ENCODE peak calls at places on chromosome 10, in seven cellular contexts. E, Y, S, C, O, W and M are unnamed samples.

GRCh38 chr10:60534791-60535389 is 145.2 kb upstream of the ANK3 start:
- DNase-seq in S (no peak), E (no peak), Y (no peak), O (no peak), C (no peak), W (no peak), M (no peak)

GRCh38 chr10:17354781-17355180 is 99.6 kb downstream of the ST8SIA6 start:
- DNase-seq in C (no peak), E (no peak), O (no peak), S (no peak), Y (no peak), W (no peak), M (no peak)

GRCh38 chr10:124719213-124719851 is 24.8 kb downstream of the FAM53B start:
- DNase-seq in W (peak), S (no peak), O (peak), C (no peak), E (peak), Y (no peak), M (peak)

GRCh38 chr10:133285217-133285616 is 8.5 kb upstream of the ADAM8 start:
- DNase-seq in S (no peak), E (no peak), O (no peak), C (no peak), W (no peak), Y (no peak), M (no peak)

GRCh38 chr10:131354380-131354779 is 42.9 kb upstream of the TCERG1L start:
- DNase-seq in W (no peak), S (no peak), O (no peak), C (no peak), Y (no peak), E (no peak), M (no peak)

GRCh38 chr10:58322835-58323209 is 12.0 kb upstream of the UBE2D1 start:
- DNase-seq in Y (no peak), O (no peak), W (no peak), S (no peak), E (no peak), C (no peak), M (no peak)

GRCh38 chr10:120897343-120897742 is 46.2 kb downstream of the WDR11 start:
- DNase-seq in C (no peak), W (no peak), O (no peak), E (no peak), Y (no peak), S (no peak), M (no peak)

GRCh38 chr10:130022071-130022470 is 58.0 kb upstream of the EBF3 start:
- DNase-seq in O (no peak), Y (no peak), S (no peak), C (no peak), W (no peak), E (no peak), M (no peak)

GRCh38 chr10:24340429-24340828 is 131.5 kb downstream of the KIAA1217 start:
- DNase-seq in E (no peak), Y (no peak), O (no peak), W (no peak), S (no peak), C (no peak), M (no peak)

GRCh38 chr10:100909506-100910260 is 3.1 kb upstream of the SLF2 start:
- DNase-seq in W (no peak), C (no peak), S (no peak), O (no peak), Y (no peak), E (no peak), M (no peak)

GRCh38 chr10:123429631-123430257 is 236.4 kb upstream of the GPR26 start:
- DNase-seq in W (no peak), E (no peak), S (no peak), Y (no peak), O (peak), C (no peak), M (no peak)

GRCh38 chr10:5325076-5325475 is 39.7 kb upstream of the UCN3 start:
- DNase-seq in E (no peak), C (no peak), Y (no peak), W (no peak), O (no peak), S (no peak), M (no peak)

GRCh38 chr10:30254926-30255325 is 94.2 kb downstream of the MTPAP start:
- DNase-seq in O (no peak), S (no peak), Y (no peak), C (no peak), E (no peak), W (no peak), M (no peak)

GRCh38 chr10:90138844-90139243 is 437.5 kb downstream of the KIF20B start:
- DNase-seq in Y (no peak), E (no peak), O (no peak), W (no peak), S (no peak), C (no peak), M (no peak)

GRCh38 chr10:65328486-65328885 is 1597.3 kb upstream of the LRRTM3 start:
- DNase-seq in Y (no peak), W (no peak), S (no peak), E (no peak), C (no peak), O (no peak), M (no peak)

DNA sequence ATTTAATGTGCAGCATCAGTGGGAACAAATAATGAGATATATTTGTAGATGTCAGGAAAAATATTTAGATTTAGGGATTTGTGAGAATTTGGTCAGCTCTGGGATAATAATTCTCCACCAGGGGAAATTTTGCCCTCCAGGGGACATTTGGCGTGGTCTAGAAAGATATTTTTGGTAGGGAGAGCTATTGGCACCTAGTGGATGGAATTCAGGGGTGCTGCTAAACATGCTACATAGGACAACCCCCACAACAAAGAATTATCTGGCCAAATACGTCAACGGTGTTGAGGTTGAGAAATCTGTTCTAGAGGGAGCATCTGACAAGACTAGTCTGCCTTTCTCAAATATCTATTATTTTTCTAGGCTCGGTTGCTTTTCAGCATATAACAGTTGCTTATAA is 2.1 kb downstream of the ADK start:
- DNase-seq in C (no peak), E (no peak), S (no peak), W (no peak), O (no peak), Y (peak), M (peak)
- TF ChIP-seq CTCF in C (peak), E (peak), S (no peak), W (peak), O (peak), Y (peak), M (peak)

GRCh38 chr10:1294748-1295147 is 238.6 kb downstream of the WDR37 start:
- DNase-seq in S (no peak), C (no peak), E (no peak), O (no peak), Y (no peak), W (no peak), M (no peak)

GRCh38 chr10:1300218-1300617 is 244.0 kb downstream of the WDR37 start:
- DNase-seq in S (no peak), C (no peak), O (no peak), E (no peak), W (no peak), Y (no peak), M (no peak)

GRCh38 chr10:1295756-1296480 is 239.7 kb downstream of the WDR37 start:
- DNase-seq in S (no peak), E (no peak), O (no peak), Y (no peak), C (no peak), W (no peak), M (no peak)

GRCh38 chr10:1299041-1299726 is 243.0 kb downstream of the WDR37 start:
- DNase-seq in W (no peak), C (no peak), Y (no peak), O (no peak), E (no peak), S (no peak), M (no peak)

GRCh38 chr10:1297566-1298301 is 241.5 kb downstream of the WDR37 start:
- DNase-seq in S (no peak), C (no peak), E (no peak), W (no peak), Y (no peak), O (no peak), M (no peak)
- TF ChIP-seq CTCF in S (no peak), C (no peak), E (no peak), W (no peak), Y (peak), O (no peak), M (no peak)

GRCh38 chr10:125734823-125735222 is 15.3 kb downstream of the EDRF1 start:
- DNase-seq in W (no peak), E (no peak), C (no peak), S (no peak), O (no peak), Y (no peak), M (no peak)
- TF ChIP-seq CTCF in W (no peak), E (no peak), C (peak), S (no peak), O (no peak), Y (no peak), M (no peak)

GRCh38 chr10:114824396-114824795 is 2.8 kb downstream of the FHIP2A start:
- DNase-seq in W (no peak), E (no peak), C (no peak), Y (no peak), O (no peak), S (no peak), M (no peak)

GRCh38 chr10:114822771-114823463 is 1.3 kb downstream of the FHIP2A start:
- DNase-seq in O (no peak), C (no peak), Y (no peak), W (no peak), S (no peak), E (no peak), M (no peak)

GRCh38 chr10:114821293-114821914 is at the start of gene FHIP2A:
- DNase-seq in S (peak), E (peak), O (peak), C (no peak), Y (peak), W (peak), M (peak)

GRCh38 chr10:114819313-114819712 is 2.3 kb upstream of the FHIP2A start:
- DNase-seq in O (no peak), W (no peak), E (no peak), S (no peak), C (no peak), Y (no peak), M (no peak)

DNA sequence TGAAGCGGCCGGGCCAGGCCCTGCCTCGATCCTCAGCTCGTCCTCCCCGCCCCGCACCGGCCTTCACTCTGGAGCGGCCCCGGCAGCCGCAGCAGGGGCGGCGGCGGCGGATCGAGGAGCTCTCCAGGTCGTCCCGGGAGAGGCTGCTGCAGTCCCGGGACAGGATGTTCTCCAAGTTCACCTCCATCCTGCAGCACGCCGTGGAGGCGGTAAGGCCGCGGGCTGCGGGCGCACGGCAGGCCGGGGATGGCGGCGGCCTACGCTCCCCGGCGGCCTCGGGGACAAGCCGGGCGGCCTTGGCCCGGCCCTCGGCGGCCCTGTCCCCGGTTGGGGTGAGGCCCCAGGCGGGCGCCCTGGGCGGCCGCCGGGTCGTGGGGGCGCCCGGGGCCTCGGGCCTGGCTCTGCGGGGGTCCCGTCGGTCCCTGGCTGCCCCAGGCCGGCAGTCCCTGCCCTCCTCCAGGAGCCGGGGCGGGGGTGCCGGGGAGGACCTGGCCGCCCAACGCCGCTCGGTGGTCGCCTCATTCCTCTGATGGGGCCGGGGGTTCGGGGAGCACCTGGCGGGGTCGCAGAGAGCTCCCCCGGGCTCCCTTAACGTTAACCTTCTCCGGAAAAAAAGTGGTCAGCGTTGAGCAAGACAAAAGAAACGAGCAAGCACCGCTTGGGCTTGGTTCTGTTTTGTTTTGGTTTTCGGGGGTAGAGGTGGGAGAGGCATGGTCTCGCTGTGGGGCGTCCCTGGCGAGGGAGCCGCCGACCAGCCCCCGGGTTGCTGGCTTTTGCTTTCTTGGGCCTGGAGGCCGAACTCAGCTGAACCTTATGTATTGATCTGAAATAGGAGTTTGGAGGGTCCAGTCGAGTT is 563 bp downstream of the FHIP2A start:
- DNase-seq in S (peak), W (peak), C (no peak), Y (no peak), E (peak), O (no peak), M (peak)
- TF ChIP-seq CTCF in S (no peak), W (no peak), C (no peak), Y (no peak), E (peak), O (no peak), M (no peak)

GRCh38 chr10:8105932-8106331 is 51.4 kb downstream of the GATA3 start:
- DNase-seq in E (no peak), C (no peak), O (no peak), S (no peak), Y (no peak), W (no peak), M (no peak)
- TF ChIP-seq CTCF in E (no peak), C (no peak), O (no peak), S (no peak), Y (no peak), W (no peak), M (no peak)

DNA sequence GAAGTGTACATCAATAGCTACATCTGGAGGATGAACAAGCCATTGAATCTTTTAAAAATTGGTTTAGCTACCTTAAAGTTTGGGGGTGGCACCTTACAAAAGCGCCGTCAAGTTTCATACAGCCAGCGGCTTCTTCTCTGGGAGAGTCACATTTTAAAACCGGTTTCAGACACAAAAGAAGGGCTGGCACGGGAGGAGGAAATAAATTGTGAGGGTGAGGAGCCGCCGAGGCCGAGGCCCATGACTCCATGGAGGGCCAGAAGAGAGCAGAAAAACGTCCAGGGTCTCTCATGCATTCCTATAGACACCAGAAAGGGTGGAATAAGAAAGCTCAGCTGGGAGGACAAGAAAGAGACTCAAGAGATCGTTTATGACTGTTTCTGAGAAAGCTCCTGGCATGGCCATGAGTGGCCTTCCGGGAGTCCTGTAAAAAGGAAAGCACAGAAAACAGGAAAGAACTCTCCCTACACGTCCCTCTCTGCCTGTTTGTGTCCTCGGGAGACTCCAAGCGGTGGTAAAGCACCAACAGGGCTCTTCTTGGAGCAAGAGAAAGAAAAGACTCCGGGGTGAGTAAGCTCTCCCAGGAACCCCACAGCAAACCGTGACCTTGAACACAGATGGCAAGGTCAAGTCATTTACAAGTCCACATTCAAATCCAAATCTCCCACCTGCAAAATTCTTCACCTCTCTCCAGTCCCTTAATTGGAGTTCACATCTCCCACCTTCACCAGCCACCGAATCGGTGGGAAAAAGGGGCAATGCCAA is 1.8 kb downstream of the FRAT2 start:
- DNase-seq in O (peak), Y (no peak), S (no peak), E (peak), C (peak), W (peak), M (peak)
- TF ChIP-seq CTCF in O (peak), Y (no peak), S (no peak), E (peak), C (peak), W (peak), M (no peak)

GRCh38 chr10:33559105-33559504 is 224.6 kb upstream of the NRP1 start:
- DNase-seq in W (no peak), E (no peak), S (no peak), Y (no peak), O (peak), C (peak), M (no peak)
- TF ChIP-seq CTCF in W (no peak), E (no peak), S (no peak), Y (no peak), O (no peak), C (peak), M (no peak)